ENCODE peak calls at places on chromosomes 6 and 20, in ten cellular contexts. V is AG10803; N is NCI-H2029; R is HFF-Myc; Y is Daoy; B is smooth muscle cell of the brain vasculature; S is activated T-helper 1 cell treated with anti-CD3 and anti-CD28 coated beads, Interleukin-12 subunit alpha, Interleukin-12 subunit beta, Interleukin-2, Interleukin-4 antibody, amounts not matched to agents 30 ng/mL and 10 ng/mL and 1 ng/mL, durations not matched to agents 14 hours and 24 hours and 36 hours; J is coronary artery; Q is stimulated activated CD4-positive, alpha-beta T cell treated with anti-CD3 and anti-CD28 coated beads, Interleukin-15, amount 100 ng/mL, for 24 hours; W is A549. D is an unnamed sample.
A peak's percentile ranks its signal among the peaks of the same experiment; 100 is the strongest.

GRCh38 chr6:39530201-39530759 is 194.9 kb downstream of the KIF6 start:
- DNase-seq in V (peak; percentile 49), N (no peak), R (peak; percentile 25), Y (peak; percentile 85), B (no peak), S (no peak), J (no peak), Q (no peak), W (no peak), D (peak; percentile 58)

GRCh38 chr6:166998256-166999144 is 697 bp upstream of the CEP43 start:
- DNase-seq in V (peak; percentile 5), N (no peak), R (no peak), Y (peak; percentile 9), B (no peak), S (peak; percentile 26), J (no peak), Q (peak; percentile 37), W (peak; percentile 2), D (peak; percentile 14)

GRCh38 chr20:46402236-46402886 is 4.1 kb downstream of the ELMO2 start:
- DNase-seq in V (peak; percentile 70), N (no peak), R (no peak), Y (no peak), B (no peak), S (no peak), J (no peak), Q (no peak), W (no peak), D (no peak)

GRCh38 chr6:79630883-79631799 is at the start of gene SH3BGRL2:
- DNase-seq in V (peak; percentile 21), N (peak; percentile 77), R (no peak), Y (peak; percentile 85), B (no peak), S (no peak), J (peak; percentile 77), Q (peak; percentile 56), W (peak; percentile 42), D (no peak)

GRCh38 chr6:37702314-37702713 is 4.6 kb upstream of the MDGA1 start:
- DNase-seq in V (no peak), N (no peak), R (no peak), Y (no peak), B (no peak), S (no peak), J (no peak), Q (no peak), W (no peak), D (no peak)

GRCh38 chr6:56073761-56074160 is 173.6 kb downstream of the COL21A1 start:
- DNase-seq in V (no peak), N (no peak), R (no peak), Y (no peak), B (no peak), S (no peak), J (no peak), Q (no peak), W (no peak), D (no peak)

GRCh38 chr6:168000198-168001036 is 2.9 kb downstream of the KIF25 start:
- DNase-seq in V (no peak), N (no peak), R (no peak), Y (no peak), B (no peak), S (no peak), J (peak; percentile 17), Q (no peak), W (no peak), D (no peak)

GRCh38 chr6:147178355-147178754 is 25.9 kb upstream of the STXBP5 start:
- DNase-seq in V (no peak), N (no peak), R (no peak), Y (no peak), B (no peak), S (no peak), J (no peak), Q (no peak), W (no peak), D (no peak)

GRCh38 chr6:15962449-15962764 is 166.5 kb upstream of the MYLIP start:
- DNase-seq in V (peak; percentile 95), N (no peak), R (peak; percentile 61), Y (peak; percentile 40), B (no peak), S (peak; percentile 16), J (peak; percentile 14), Q (no peak), W (no peak), D (no peak)

GRCh38 chr20:14632906-14633305 is 295.5 kb upstream of the FLRT3 start:
- DNase-seq in V (no peak), N (no peak), R (no peak), Y (no peak), B (no peak), S (no peak), J (no peak), Q (no peak), W (no peak), D (no peak)

GRCh38 chr6:52995913-52996685 is 1.0 kb upstream of the GSTA4 start:
- DNase-seq in V (peak; percentile 87), N (peak; percentile 49), R (peak; percentile 69), Y (peak; percentile 88), B (no peak), S (no peak), J (no peak), Q (peak; percentile 45), W (peak; percentile 78), D (no peak)

GRCh38 chr6:33977606-33978438 is 168.1 kb downstream of the GRM4 start:
- DNase-seq in V (no peak), N (no peak), R (no peak), Y (no peak), B (no peak), S (no peak), J (peak; percentile 41), Q (no peak), W (no peak), D (no peak)

GRCh38 chr6:105179244-105180065 is at the start of gene POPDC3:
- DNase-seq in V (peak; percentile 61), N (peak; percentile 12), R (no peak), Y (peak; percentile 64), B (no peak), S (no peak), J (no peak), Q (peak; percentile 28), W (peak; percentile 62), D (no peak)

GRCh38 chr20:57224641-57225138 is 41.8 kb downstream of the BMP7 start:
- DNase-seq in V (peak; percentile 13), N (no peak), R (no peak), Y (no peak), B (no peak), S (no peak), J (no peak), Q (no peak), W (no peak), D (no peak)

GRCh38 chr6:24223131-24223715 is 97.2 kb downstream of the NRSN1 start:
- DNase-seq in V (peak; percentile 12), N (no peak), R (no peak), Y (no peak), B (no peak), S (no peak), J (no peak), Q (no peak), W (peak; percentile 3), D (no peak)

GRCh38 chr6:143468026-143468425 is 17.4 kb downstream of the PEX3 start:
- DNase-seq in V (no peak), N (no peak), R (no peak), Y (no peak), B (no peak), S (no peak), J (no peak), Q (no peak), W (no peak), D (no peak)

GRCh38 chr6:16136086-16136485 is 7.2 kb downstream of the MYLIP start:
- DNase-seq in V (no peak), N (no peak), R (no peak), Y (no peak), B (no peak), S (no peak), J (no peak), Q (peak; percentile 51), W (no peak), D (no peak)

GRCh38 chr6:143007626-143008025 is 53.1 kb upstream of the AIG1 start:
- DNase-seq in V (peak; percentile 84), N (no peak), R (peak; percentile 36), Y (no peak), B (no peak), S (no peak), J (no peak), Q (no peak), W (no peak), D (no peak)

GRCh38 chr20:32519367-32519730 is 65.8 kb downstream of the NOL4L start:
- DNase-seq in V (no peak), N (no peak), R (no peak), Y (no peak), B (no peak), S (no peak), J (no peak), Q (no peak), W (no peak), D (no peak)

GRCh38 chr6:30063315-30063714 is 2.2 kb downstream of the POLR1H start:
- DNase-seq in V (no peak), N (no peak), R (no peak), Y (no peak), B (no peak), S (no peak), J (no peak), Q (no peak), W (no peak), D (no peak)

GRCh38 chr20:59074456-59074855 is 31.9 kb upstream of the PRELID3B start:
- DNase-seq in V (no peak), N (no peak), R (no peak), Y (peak; percentile 51), B (no peak), S (no peak), J (no peak), Q (peak; percentile 15), W (no peak), D (no peak)

GRCh38 chr20:1813674-1814635 is 81.3 kb upstream of the SIRPA start:
- DNase-seq in V (peak; percentile 77), N (no peak), R (no peak), Y (no peak), B (no peak), S (no peak), J (no peak), Q (no peak), W (no peak), D (no peak)

GRCh38 chr6:136113736-136114173 is 136.4 kb downstream of the MTFR2 start:
- DNase-seq in V (peak; percentile 85), N (peak; percentile 36), R (peak; percentile 32), Y (peak; percentile 70), B (no peak), S (no peak), J (no peak), Q (no peak), W (peak; percentile 31), D (no peak)

GRCh38 chr20:46118481-46119020 is 437 bp downstream of the CD40 start:
- DNase-seq in V (no peak), N (no peak), R (no peak), Y (peak; percentile 30), B (no peak), S (no peak), J (peak; percentile 76), Q (peak; percentile 26), W (no peak), D (peak; percentile 56)

GRCh38 chr6:56842602-56843475 is 112.1 kb upstream of the BEND6 start:
- DNase-seq in V (peak; percentile 51), N (no peak), R (no peak), Y (peak; percentile 60), B (no peak), S (no peak), J (peak; percentile 75), Q (peak; percentile 17), W (peak; percentile 34), D (no peak)

GRCh38 chr6:72811971-72812421 is 190.1 kb downstream of the KCNQ5 start:
- DNase-seq in V (no peak), N (no peak), R (no peak), Y (peak; percentile 84), B (no peak), S (no peak), J (no peak), Q (no peak), W (no peak), D (no peak)

GRCh38 chr6:168134399-168135201 is 55.6 kb upstream of the FRMD1 start:
- DNase-seq in V (no peak), N (no peak), R (no peak), Y (no peak), B (no peak), S (no peak), J (peak; percentile 61), Q (no peak), W (no peak), D (no peak)

D was measured in stimulated activated naive B cell treated with anti-CD40 and anti-IgM and Interleukin-4, amounts not matched to agents 10 μg/mL and 1 μg/mL and 100 μg/mL, for 72 hours.